ENCODE peak calls at places on chromosome 1, in five cellular contexts. One of them, this sample, is unnamed.

GRCh38 chr1:241934843-241935242 is 22.7 kb upstream of the BECN2 start:
- DNase-seq in fibroblast of lung: no peak
- DNase-seq in neural progenitor cell: no peak
- DNase-seq in keratinocyte: no peak
- DNase-seq in GM23248: no peak
- DNase-seq in this sample: no peak

GRCh38 chr1:63148825-63149645 is 173.3 kb upstream of the FOXD3 start:
- DNase-seq in fibroblast of lung: peak
- DNase-seq in neural progenitor cell: peak
- DNase-seq in keratinocyte: no peak
- DNase-seq in GM23248: peak
- DNase-seq in this sample: peak

GRCh38 chr1:50424940-50425375 is 1.7 kb upstream of the DMRTA2 start:
- DNase-seq in fibroblast of lung: no peak
- DNase-seq in neural progenitor cell: peak
- DNase-seq in keratinocyte: no peak
- DNase-seq in GM23248: no peak
- DNase-seq in this sample: no peak

GRCh38 chr1:79848316-79848715 is 841.8 kb upstream of the ADGRL4 start:
- DNase-seq in fibroblast of lung: no peak
- DNase-seq in neural progenitor cell: no peak
- DNase-seq in keratinocyte: no peak
- DNase-seq in GM23248: no peak
- DNase-seq in this sample: no peak

GRCh38 chr1:171119648-171120047 is 28.9 kb downstream of the FMO3 start:
- DNase-seq in fibroblast of lung: no peak
- DNase-seq in neural progenitor cell: no peak
- DNase-seq in keratinocyte: no peak
- DNase-seq in GM23248: no peak
- DNase-seq in this sample: no peak

GRCh38 chr1:29802181-29803068 is 566.1 kb downstream of the PTPRU start:
- DNase-seq in fibroblast of lung: no peak
- DNase-seq in neural progenitor cell: no peak
- DNase-seq in keratinocyte: no peak
- DNase-seq in GM23248: no peak
- DNase-seq in this sample: no peak

GRCh38 chr1:6785721-6786505 is 659 bp downstream of the CAMTA1 start:
- DNase-seq in fibroblast of lung: no peak
- DNase-seq in neural progenitor cell: peak
- DNase-seq in keratinocyte: no peak
- DNase-seq in GM23248: peak
- DNase-seq in this sample: peak

GRCh38 chr1:177181631-177182291 is 11.0 kb downstream of the BRINP2 start:
- DNase-seq in fibroblast of lung: peak
- DNase-seq in neural progenitor cell: peak
- DNase-seq in keratinocyte: no peak
- DNase-seq in GM23248: peak
- DNase-seq in this sample: no peak

GRCh38 chr1:29563571-29563970 is 327.2 kb downstream of the PTPRU start:
- DNase-seq in fibroblast of lung: peak
- DNase-seq in neural progenitor cell: no peak
- DNase-seq in keratinocyte: no peak
- DNase-seq in GM23248: peak
- DNase-seq in this sample: no peak

GRCh38 chr1:36732038-36732402 is 249.3 kb upstream of the CSF3R start:
- DNase-seq in fibroblast of lung: no peak
- DNase-seq in neural progenitor cell: no peak
- DNase-seq in keratinocyte: no peak
- DNase-seq in GM23248: no peak
- DNase-seq in this sample: no peak

GRCh38 chr1:167456926-167457325 is 61.4 kb downstream of the CD247 start:
- DNase-seq in fibroblast of lung: no peak
- DNase-seq in neural progenitor cell: no peak
- DNase-seq in keratinocyte: no peak
- DNase-seq in GM23248: no peak
- DNase-seq in this sample: no peak

GRCh38 chr1:219114014-219114413 is 59.7 kb upstream of the LYPLAL1 start:
- DNase-seq in fibroblast of lung: no peak
- DNase-seq in neural progenitor cell: no peak
- DNase-seq in keratinocyte: no peak
- DNase-seq in GM23248: no peak
- DNase-seq in this sample: no peak

GRCh38 chr1:99950486-99950885 is 19.3 kb upstream of the SLC35A3 start:
- DNase-seq in fibroblast of lung: no peak
- DNase-seq in neural progenitor cell: no peak
- DNase-seq in keratinocyte: no peak
- DNase-seq in GM23248: no peak
- DNase-seq in this sample: no peak

GRCh38 chr1:154760469-154760933 is 109.6 kb downstream of the KCNN3 start:
- DNase-seq in fibroblast of lung: no peak
- DNase-seq in neural progenitor cell: peak
- DNase-seq in keratinocyte: no peak
- DNase-seq in GM23248: peak
- DNase-seq in this sample: no peak

GRCh38 chr1:10217748-10218441 is 7.5 kb downstream of the KIF1B start:
- DNase-seq in fibroblast of lung: peak
- DNase-seq in neural progenitor cell: no peak
- DNase-seq in keratinocyte: no peak
- DNase-seq in GM23248: peak
- DNase-seq in this sample: no peak

GRCh38 chr1:40980068-40980452 is 564 bp downstream of the CTPS1 start:
- DNase-seq in fibroblast of lung: no peak
- DNase-seq in neural progenitor cell: no peak
- DNase-seq in keratinocyte: no peak
- DNase-seq in GM23248: no peak
- DNase-seq in this sample: no peak

GRCh38 chr1:181140398-181140797 is 51.9 kb downstream of the IER5 start:
- DNase-seq in fibroblast of lung: no peak
- DNase-seq in neural progenitor cell: no peak
- DNase-seq in keratinocyte: no peak
- DNase-seq in GM23248: peak
- DNase-seq in this sample: no peak

GRCh38 chr1:178946416-178946815 is 75.5 kb upstream of the ANGPTL1 start:
- DNase-seq in fibroblast of lung: no peak
- DNase-seq in neural progenitor cell: no peak
- DNase-seq in keratinocyte: no peak
- DNase-seq in GM23248: no peak
- DNase-seq in this sample: no peak
- H3K9ac ChIP-seq in fibroblast of lung: no peak
- H3K9ac ChIP-seq in neural progenitor cell: no peak
- H3K9ac ChIP-seq in keratinocyte: no peak
- H3K9ac ChIP-seq in GM23248: peak
- H3K9ac ChIP-seq in this sample: no peak

GRCh38 chr1:39163469-39163868 is 41.0 kb upstream of the MACF1 start:
- DNase-seq in fibroblast of lung: no peak
- DNase-seq in neural progenitor cell: no peak
- DNase-seq in keratinocyte: no peak
- DNase-seq in GM23248: no peak
- DNase-seq in this sample: no peak
- H3K4me3 ChIP-seq in fibroblast of lung: no peak
- H3K4me3 ChIP-seq in neural progenitor cell: no peak
- H3K4me3 ChIP-seq in keratinocyte: no peak
- H3K4me3 ChIP-seq in GM23248: no peak
- H3K4me3 ChIP-seq in this sample: no peak

GRCh38 chr1:53947172-53947835 is 1.2 kb downstream of the LRRC42 start:
- DNase-seq in fibroblast of lung: no peak
- DNase-seq in neural progenitor cell: no peak
- DNase-seq in keratinocyte: no peak
- DNase-seq in GM23248: peak
- DNase-seq in this sample: no peak
- H3K9ac ChIP-seq in fibroblast of lung: no peak
- H3K9ac ChIP-seq in neural progenitor cell: peak
- H3K9ac ChIP-seq in keratinocyte: peak
- H3K9ac ChIP-seq in GM23248: peak
- H3K9ac ChIP-seq in this sample: peak

GRCh38 chr1:143735764-143736461 is 235.9 kb downstream of the FAM72C start:
- DNase-seq in fibroblast of lung: no peak
- DNase-seq in neural progenitor cell: no peak
- DNase-seq in keratinocyte: no peak
- DNase-seq in GM23248: peak
- DNase-seq in this sample: no peak
- H3K4me3 ChIP-seq in fibroblast of lung: no peak
- H3K4me3 ChIP-seq in neural progenitor cell: no peak
- H3K4me3 ChIP-seq in keratinocyte: no peak
- H3K4me3 ChIP-seq in GM23248: no peak
- H3K4me3 ChIP-seq in this sample: no peak

DNA sequence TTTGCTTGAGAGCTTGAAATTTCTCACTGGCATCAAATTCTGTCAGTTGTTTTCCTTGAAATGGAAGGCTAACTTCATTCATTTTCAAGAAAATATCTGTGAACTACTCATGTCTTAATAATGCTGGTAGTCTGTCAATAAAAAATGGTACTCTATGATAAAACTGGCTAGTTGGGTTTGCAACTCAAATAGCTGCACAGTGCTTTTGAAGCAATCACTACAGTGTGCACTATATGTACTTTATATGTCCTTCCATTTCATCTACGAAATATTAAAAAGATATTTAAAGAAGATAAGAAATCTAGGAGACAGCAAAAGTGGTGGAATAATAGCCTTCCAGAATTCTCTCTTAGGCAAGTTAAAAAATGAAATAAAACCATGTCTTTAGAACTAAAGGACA is 39.9 kb upstream of the ZNHIT6 start:
- DNase-seq in fibroblast of lung: no peak
- DNase-seq in neural progenitor cell: no peak
- DNase-seq in keratinocyte: no peak
- DNase-seq in GM23248: no peak
- DNase-seq in this sample: no peak
- H3K9ac ChIP-seq in fibroblast of lung: no peak
- H3K9ac ChIP-seq in neural progenitor cell: no peak
- H3K9ac ChIP-seq in keratinocyte: no peak
- H3K9ac ChIP-seq in GM23248: no peak
- H3K9ac ChIP-seq in this sample: no peak

GRCh38 chr1:27572019-27572678 is 31.8 kb downstream of the AHDC1 start:
- DNase-seq in fibroblast of lung: no peak
- DNase-seq in neural progenitor cell: peak
- DNase-seq in keratinocyte: no peak
- DNase-seq in GM23248: no peak
- DNase-seq in this sample: no peak

GRCh38 chr1:27574001-27574781 is 29.8 kb downstream of the AHDC1 start:
- DNase-seq in fibroblast of lung: no peak
- DNase-seq in neural progenitor cell: no peak
- DNase-seq in keratinocyte: no peak
- DNase-seq in GM23248: no peak
- DNase-seq in this sample: no peak

GRCh38 chr1:27571439-27572018 is 32.4 kb downstream of the AHDC1 start:
- DNase-seq in fibroblast of lung: no peak
- DNase-seq in neural progenitor cell: peak
- DNase-seq in keratinocyte: no peak
- DNase-seq in GM23248: no peak
- DNase-seq in this sample: no peak

GRCh38 chr1:27570823-27571222 is 33.1 kb downstream of the AHDC1 start:
- DNase-seq in fibroblast of lung: no peak
- DNase-seq in neural progenitor cell: peak
- DNase-seq in keratinocyte: no peak
- DNase-seq in GM23248: no peak
- DNase-seq in this sample: no peak

GRCh38 chr1:27572679-27573426 is 31.1 kb downstream of the AHDC1 start:
- DNase-seq in fibroblast of lung: peak
- DNase-seq in neural progenitor cell: peak
- DNase-seq in keratinocyte: no peak
- DNase-seq in GM23248: peak
- DNase-seq in this sample: no peak
- H3K4me3 ChIP-seq in fibroblast of lung: no peak
- H3K4me3 ChIP-seq in neural progenitor cell: peak
- H3K4me3 ChIP-seq in keratinocyte: no peak
- H3K4me3 ChIP-seq in GM23248: no peak
- H3K4me3 ChIP-seq in this sample: no peak